ENCODE peak calls at places on chromosomes 13 and 19, in eight cellular contexts. W is body of pancreas; P is transverse colon; C is pancreas; V is lung; M is naive thymus-derived CD4-positive, alpha-beta T cell; O is lower lobe of right lung; S is sigmoid colon. L is an unnamed sample. For H3K27me3, the result is how much of the 10 kb centered on the place peaks cover.

GRCh38 chr19:4059931-4060620 is 6.6 kb downstream of the ZBTB7A start:
- DNase-seq in S (peak), W (peak), O (peak), V (no peak), M (no peak), P (peak), C (peak), L (peak)

GRCh38 chr13:45325806-45326205 is 15.2 kb downstream of the TPT1 start:
- DNase-seq in O (no peak), V (no peak), P (no peak), M (no peak), W (peak), C (no peak), S (no peak), L (peak)

GRCh38 chr19:7366701-7367420 is 18.1 kb downstream of the ARHGEF18 start:
- DNase-seq in O (no peak), V (no peak), S (no peak), W (peak), C (no peak), P (no peak), M (peak), L (no peak)

GRCh38 chr19:19223636-19224035 is 11.9 kb downstream of the NCAN start:
- DNase-seq in M (no peak), W (no peak), P (no peak), S (no peak), V (no peak), O (no peak), C (no peak), L (no peak)

GRCh38 chr13:93535256-93535655 is 308.6 kb downstream of the GPC6 start:
- DNase-seq in M (no peak), V (no peak), W (no peak), P (no peak), O (no peak), C (no peak), S (no peak), L (no peak)

GRCh38 chr19:41706741-41707501 is 1.5 kb upstream of the CEACAM5 start:
- DNase-seq in M (peak), S (no peak), V (peak), C (peak), W (peak), P (peak), O (peak), L (peak)

GRCh38 chr13:99843872-99844271 is 127.7 kb downstream of the ZIC5 start:
- DNase-seq in O (no peak), V (no peak), W (no peak), C (no peak), P (no peak), S (no peak), M (no peak), L (no peak)

GRCh38 chr19:17505218-17505617 is 6.2 kb upstream of the PGLS start:
- DNase-seq in P (no peak), S (no peak), W (no peak), O (no peak), C (no peak), M (no peak), V (no peak), L (no peak)

GRCh38 chr13:39765801-39766463 is 110.5 kb downstream of the COG6 start:
- DNase-seq in O (peak), W (peak), P (peak), C (no peak), V (peak), M (peak), S (peak), L (peak)

GRCh38 chr19:18946918-18947317 is 5.9 kb upstream of the HOMER3 start:
- DNase-seq in C (no peak), P (peak), O (no peak), W (no peak), V (no peak), M (no peak), S (no peak), L (no peak)

GRCh38 chr13:102401755-102402154 is at the start of gene FGF14:
- DNase-seq in V (no peak), P (no peak), O (no peak), S (no peak), M (no peak), W (no peak), C (no peak), L (no peak)

GRCh38 chr13:102400619-102401125 is 1.2 kb downstream of the FGF14 start:
- DNase-seq in C (peak), S (no peak), V (peak), W (peak), P (no peak), O (peak), M (peak), L (peak)

GRCh38 chr13:102402292-102402691 is 444 bp upstream of the FGF14 start:
- DNase-seq in M (peak), P (peak), C (peak), O (no peak), V (no peak), S (peak), W (peak), L (peak)

GRCh38 chr13:102401305-102401704 is 543 bp downstream of the FGF14 start:
- DNase-seq in W (no peak), O (no peak), C (no peak), S (no peak), M (peak), V (no peak), P (no peak), L (no peak)

DNA sequence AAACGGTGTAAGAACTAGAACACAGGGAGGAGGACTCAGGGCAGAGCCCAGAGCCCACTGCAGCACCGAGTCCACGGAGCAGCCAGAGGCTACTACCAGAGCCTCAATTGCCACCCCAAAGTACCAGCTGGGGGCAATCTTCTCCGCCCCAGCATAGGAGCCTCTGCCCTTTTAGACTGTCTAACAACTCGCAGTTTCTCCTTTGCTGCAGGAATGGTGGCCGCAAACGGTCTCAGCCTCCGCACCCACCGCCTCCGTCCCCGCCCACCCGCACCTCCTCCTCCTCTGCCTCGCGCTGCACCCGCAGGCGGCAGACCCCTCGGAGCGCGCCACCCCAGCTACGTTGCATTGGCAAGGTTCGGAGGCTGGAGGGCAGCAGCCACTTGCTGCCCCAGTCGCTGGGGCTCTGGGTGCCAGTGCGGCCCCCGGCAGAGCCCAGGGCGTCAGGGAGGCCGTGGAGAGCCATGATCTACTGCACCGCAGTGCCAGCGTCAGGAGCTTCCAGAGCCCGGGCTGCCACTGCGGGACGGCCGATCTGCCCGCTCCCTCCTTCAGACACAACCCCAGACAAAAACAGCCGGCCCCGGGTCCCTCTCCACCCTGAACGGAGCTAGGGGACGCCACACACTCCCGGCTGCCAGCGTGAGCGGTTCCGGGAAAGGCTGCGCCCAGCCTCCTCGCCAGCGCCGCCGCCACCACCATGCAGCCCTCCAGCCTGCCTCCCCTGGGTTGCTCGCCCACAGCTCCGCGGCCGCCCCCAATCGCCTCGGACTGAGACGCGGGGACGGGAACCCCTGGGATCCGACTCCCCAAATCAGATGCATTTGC is 1.8 kb downstream of the FGF14 start:
- DNase-seq in S (peak), C (peak), V (no peak), P (peak), W (peak), O (peak), M (peak), L (peak)
- H3K27ac ChIP-seq in S (peak), C (no peak), V (peak), P (peak), W (no peak), O (peak), M (no peak), L (no peak)

GRCh38 chr19:27762933-27763332 is 1450.0 kb downstream of the UQCRFS1 start:
- DNase-seq in V (no peak), P (no peak), O (no peak), C (no peak), W (no peak), S (peak), M (no peak), L (no peak)

GRCh38 chr19:27754700-27755099 is 1458.3 kb downstream of the UQCRFS1 start:
- DNase-seq in P (no peak), V (no peak), M (no peak), W (no peak), C (no peak), S (peak), O (no peak), L (no peak)

GRCh38 chr19:27758626-27759505 is 1454.1 kb downstream of the UQCRFS1 start:
- DNase-seq in W (no peak), M (no peak), P (no peak), O (no peak), S (no peak), C (no peak), V (no peak), L (no peak)

GRCh38 chr19:27764186-27764804 is 1448.7 kb downstream of the UQCRFS1 start:
- DNase-seq in M (no peak), S (no peak), V (no peak), W (no peak), O (no peak), C (no peak), P (no peak), L (no peak)

GRCh38 chr19:27759896-27760295 is 1453.1 kb downstream of the UQCRFS1 start:
- DNase-seq in W (no peak), M (no peak), S (peak), P (no peak), V (no peak), C (no peak), O (no peak), L (no peak)
- H3K27me3 ChIP-seq in W (under half), M (under half), S (under half), P (under half), V (under half), C (under half), O (under half), L (under half)

DNA sequence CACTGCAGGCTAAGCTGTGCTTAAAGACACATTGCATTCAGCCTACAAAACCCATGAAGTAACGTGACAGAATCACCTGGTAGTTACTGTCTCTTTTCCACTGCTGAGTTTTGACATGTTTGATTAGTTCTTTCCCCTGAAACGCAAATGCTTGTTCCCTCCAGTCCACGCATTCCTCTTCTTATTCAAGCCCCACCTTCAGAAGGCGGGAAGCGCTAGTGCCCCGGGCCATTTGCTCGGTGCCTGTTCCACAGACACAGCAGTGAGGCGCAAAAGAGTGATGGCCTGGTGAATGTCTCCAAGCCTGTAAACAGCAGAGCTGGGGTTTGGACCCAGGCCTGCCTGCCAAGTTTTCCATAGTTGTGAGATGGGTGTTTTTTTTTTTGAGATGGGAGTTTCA is 10.9 kb downstream of the ACP4 start:
- DNase-seq in P (no peak), V (no peak), M (no peak), S (no peak), O (no peak), C (no peak), W (no peak), L (no peak)
- H3K27ac ChIP-seq in P (no peak), V (no peak), M (no peak), S (no peak), O (no peak), C (no peak), W (no peak), L (no peak)

GRCh38 chr19:13350761-13351160 is 155.5 kb downstream of the CACNA1A start:
- DNase-seq in V (no peak), C (no peak), O (no peak), S (no peak), M (no peak), P (no peak), W (no peak), L (no peak)

GRCh38 chr19:13355356-13355755 is 150.9 kb downstream of the CACNA1A start:
- DNase-seq in P (no peak), C (no peak), W (no peak), V (no peak), M (no peak), O (no peak), S (no peak), L (no peak)

GRCh38 chr19:13356686-13357280 is 149.5 kb downstream of the CACNA1A start:
- DNase-seq in V (no peak), M (no peak), C (no peak), S (no peak), W (no peak), P (no peak), O (no peak), L (no peak)

GRCh38 chr19:13353625-13354024 is 152.7 kb downstream of the CACNA1A start:
- DNase-seq in P (no peak), M (no peak), V (no peak), W (no peak), O (no peak), S (no peak), C (no peak), L (no peak)

DNA sequence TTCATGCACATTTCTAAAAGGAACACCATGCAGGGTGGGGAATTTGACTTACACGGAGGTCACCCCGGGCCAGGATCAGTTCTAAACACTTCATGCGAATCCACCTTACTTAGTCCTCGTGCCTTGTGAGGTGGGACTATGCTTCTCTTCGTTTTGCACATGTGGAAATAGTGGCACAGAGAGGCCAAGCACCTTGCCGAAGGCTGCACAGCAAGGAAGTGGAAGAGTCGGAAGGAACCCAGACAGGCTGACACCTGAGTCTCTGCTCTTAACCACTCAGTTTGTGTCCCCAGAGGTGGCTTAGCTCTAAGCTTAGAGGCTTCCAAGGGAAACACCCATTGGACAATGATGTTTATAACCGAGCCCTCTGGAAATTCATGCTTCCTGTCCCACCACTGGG is 150.1 kb downstream of the CACNA1A start:
- DNase-seq in O (no peak), V (no peak), M (no peak), W (no peak), C (no peak), P (no peak), S (no peak), L (no peak)
- H3K27me3 ChIP-seq in O (under half), V (under half), M (under half), W (under half), C (under half), P (under half), S (under half), L (under half)

GRCh38 chr13:113457510-113457909 is 4.2 kb upstream of the ADPRHL1 start:
- DNase-seq in S (no peak), M (no peak), P (no peak), C (peak), V (no peak), O (no peak), W (no peak), L (peak)

GRCh38 chr13:113456116-113456702 is 2.9 kb upstream of the ADPRHL1 start:
- DNase-seq in V (no peak), W (no peak), P (no peak), M (no peak), C (peak), S (no peak), O (no peak), L (no peak)

GRCh38 chr13:113460064-113460555 is 6.8 kb upstream of the ADPRHL1 start:
- DNase-seq in O (no peak), M (no peak), W (no peak), S (no peak), P (no peak), V (no peak), C (peak), L (no peak)

GRCh38 chr13:113460599-113460998 is 7.3 kb upstream of the ADPRHL1 start:
- DNase-seq in M (no peak), O (no peak), W (no peak), C (peak), S (no peak), P (no peak), V (no peak), L (no peak)

DNA sequence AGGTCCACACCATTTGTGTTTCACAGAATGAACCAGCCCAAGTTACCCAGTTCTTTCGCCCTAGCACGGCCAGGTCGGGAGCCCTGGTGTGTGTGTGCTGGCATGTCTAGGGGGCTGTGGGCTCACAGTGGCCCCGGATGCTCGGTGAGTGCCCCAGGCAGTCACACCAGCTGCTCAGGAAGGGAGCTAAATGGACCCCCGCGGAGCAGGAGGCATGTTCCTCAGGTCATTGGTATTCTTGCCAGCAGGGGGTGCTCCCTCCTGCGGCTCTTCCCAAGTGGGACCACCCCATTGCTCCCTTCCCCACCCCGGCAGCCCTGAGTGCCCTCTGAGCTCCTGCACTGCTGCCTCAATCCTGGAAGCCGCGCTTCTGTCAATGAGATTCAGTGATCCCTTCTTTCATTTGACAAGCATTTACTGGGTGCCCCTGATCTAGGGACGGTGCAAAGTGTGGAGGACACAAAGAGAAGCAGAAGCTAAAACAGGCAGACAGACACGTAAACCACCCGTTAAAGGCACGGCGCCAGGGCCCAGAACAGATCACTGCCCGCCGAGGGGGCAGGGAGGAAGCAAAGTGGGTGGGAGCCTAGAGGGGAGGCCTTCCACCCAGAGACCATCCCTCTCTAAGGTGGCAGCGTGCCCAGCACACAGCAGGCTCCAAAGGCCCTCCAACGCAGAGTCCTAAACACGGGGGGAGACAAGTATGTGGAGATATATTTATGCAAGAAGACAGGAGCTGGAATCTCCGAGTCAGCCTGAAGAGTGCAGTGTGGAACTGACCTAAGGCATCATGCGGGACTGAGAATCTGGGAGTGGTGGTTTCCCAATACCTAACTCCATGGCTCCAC is 5.2 kb upstream of the ADPRHL1 start:
- DNase-seq in V (no peak), P (no peak), S (peak), W (no peak), M (no peak), O (no peak), C (peak), L (no peak)
- H3K27ac ChIP-seq in V (peak), P (no peak), S (peak), W (no peak), M (no peak), O (no peak), C (no peak), L (no peak)

GRCh38 chr13:98451676-98452105 is 125.2 kb downstream of the STK24 start:
- DNase-seq in O (no peak), W (peak), M (no peak), S (peak), P (no peak), V (no peak), C (peak), L (peak)

GRCh38 chr13:98454389-98454881 is 122.5 kb downstream of the STK24 start:
- DNase-seq in O (no peak), P (no peak), C (peak), W (no peak), S (no peak), V (no peak), M (no peak), L (peak)

GRCh38 chr13:98453254-98453843 is 123.6 kb downstream of the STK24 start:
- DNase-seq in M (no peak), W (no peak), O (no peak), V (no peak), S (no peak), P (no peak), C (no peak), L (no peak)

GRCh38 chr13:98450495-98451167 is 126.3 kb downstream of the STK24 start:
- DNase-seq in C (peak), M (peak), W (no peak), P (no peak), S (peak), O (no peak), V (no peak), L (peak)

DNA sequence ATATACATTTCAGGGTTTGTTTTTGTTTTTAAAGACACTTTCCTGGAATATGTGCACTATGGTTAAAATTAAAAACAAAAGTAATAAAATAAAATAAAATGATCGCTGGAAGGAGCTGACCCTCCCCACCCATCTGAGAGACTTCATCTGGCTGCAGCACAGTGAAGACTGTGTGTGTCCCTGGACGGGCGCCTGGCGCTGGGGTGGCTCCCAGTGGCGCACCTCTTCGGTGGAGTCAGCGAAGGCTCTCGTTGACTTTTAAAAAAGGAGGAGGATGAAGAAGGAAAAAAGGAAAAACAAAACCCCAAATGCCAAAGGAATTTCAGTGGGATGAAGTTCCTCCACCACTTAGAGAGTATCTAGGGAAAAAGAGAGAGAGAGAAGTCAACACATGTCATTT is 124.1 kb downstream of the STK24 start:
- DNase-seq in V (no peak), P (no peak), O (no peak), C (peak), W (no peak), M (no peak), S (no peak), L (no peak)
- H3K27me3 ChIP-seq in V (under half), P (under half), O (under half), C (under half), W (under half), M (under half), S (under half), L (under half)

GRCh38 chr13:108195146-108195545 is 20.2 kb downstream of the LIG4 start:
- DNase-seq in S (no peak), W (no peak), M (no peak), O (no peak), P (no peak), C (no peak), V (no peak), L (no peak)

GRCh38 chr13:108195861-108196260 is 19.5 kb downstream of the LIG4 start:
- DNase-seq in W (no peak), C (no peak), P (no peak), V (no peak), M (no peak), S (no peak), O (no peak), L (no peak)

GRCh38 chr13:108200781-108201398 is 14.4 kb downstream of the LIG4 start:
- DNase-seq in M (no peak), V (no peak), C (no peak), P (no peak), W (no peak), S (no peak), O (no peak), L (no peak)
- H3K27ac ChIP-seq in M (no peak), V (no peak), C (no peak), P (no peak), W (no peak), S (no peak), O (no peak), L (no peak)

GRCh38 chr19:39506944-39507714 is 7.8 kb upstream of the SELENOV start:
- DNase-seq in S (no peak), P (no peak), C (no peak), M (peak), W (no peak), O (no peak), V (no peak), L (no peak)
- H3K27me3 ChIP-seq in S (half or more), P (half or more), C (under half), M (under half), W (under half), O (half or more), V (under half), L (half or more)